ENCODE peak calls at places on chromosomes 2 and 18, in nine cellular contexts. B is lower lobe of right lung; X is CD4-positive, alpha-beta T cell; C is AG04450; P is uterus; Q is Peyer's patch; N is right atrium auricular region; H is ovary; F is thoracic aorta. S is an unnamed sample. For H3K27me3, the result is how much of the 10 kb centered on the place peaks cover.

GRCh38 chr2:118055512-118056164 is 32.6 kb upstream of the INSIG2 start:
- DNase-seq in Q (peak), C (no peak), P (no peak), F (no peak), N (no peak), B (no peak), H (no peak), X (no peak), S (no peak)

GRCh38 chr18:35581555-35582309 is at the start of gene GALNT1:
- DNase-seq in C (no peak), X (peak), N (no peak), P (peak), F (no peak), B (peak), H (peak), Q (peak), S (peak)

GRCh38 chr18:62523631-62524442 is 1.0 kb downstream of the ZCCHC2 start:
- DNase-seq in H (peak), B (peak), N (peak), X (peak), Q (peak), F (no peak), C (no peak), P (peak), S (peak)

GRCh38 chr2:124316875-124317605 is 292.0 kb downstream of the CNTNAP5 start:
- DNase-seq in C (no peak), X (no peak), Q (no peak), F (no peak), P (no peak), H (no peak), N (no peak), B (no peak), S (no peak)

GRCh38 chr2:238176565-238176964 is 17.8 kb downstream of the ERFE start:
- DNase-seq in B (no peak), N (no peak), X (no peak), H (no peak), C (peak), P (no peak), Q (no peak), F (no peak), S (no peak)

GRCh38 chr18:51300912-51301311 is 103.4 kb upstream of the MEX3C start:
- DNase-seq in B (no peak), F (no peak), C (no peak), X (no peak), N (no peak), H (no peak), P (no peak), Q (no peak), S (no peak)

GRCh38 chr2:228545041-228545440 is 363.6 kb upstream of the SPHKAP start:
- DNase-seq in B (no peak), C (no peak), X (no peak), P (no peak), N (no peak), Q (no peak), F (no peak), H (no peak), S (no peak)

GRCh38 chr18:6484659-6485058 is 69.9 kb upstream of the L3MBTL4 start:
- DNase-seq in Q (no peak), C (no peak), B (no peak), X (no peak), H (no peak), P (no peak), N (no peak), F (no peak), S (no peak)

GRCh38 chr2:227597993-227598392 is 700 bp upstream of the SCYGR2 start:
- DNase-seq in F (no peak), X (no peak), Q (no peak), C (no peak), N (no peak), H (no peak), P (no peak), B (no peak), S (no peak)

GRCh38 chr2:82491591-82491990 is 1967.5 kb downstream of the SUCLG1 start:
- DNase-seq in H (no peak), B (no peak), P (no peak), Q (no peak), C (no peak), X (no peak), N (no peak), F (no peak), S (no peak)

GRCh38 chr2:206084870-206085741 is 868 bp downstream of the INO80D start:
- DNase-seq in H (peak), P (peak), Q (peak), X (peak), F (no peak), C (no peak), N (no peak), B (peak), S (peak)

GRCh38 chr2:51795248-51795888 is 763.4 kb upstream of the NRXN1 start:
- DNase-seq in N (no peak), C (no peak), F (no peak), Q (no peak), X (no peak), H (no peak), B (no peak), P (no peak), S (no peak)

GRCh38 chr2:111042261-111042660 is 78.5 kb upstream of the BCL2L11 start:
- DNase-seq in H (no peak), B (no peak), Q (no peak), F (no peak), C (no peak), N (no peak), P (no peak), X (no peak), S (no peak)

GRCh38 chr2:160493227-160494028 is at the start of gene RBMS1:
- DNase-seq in N (no peak), B (peak), C (no peak), Q (peak), P (peak), X (peak), F (peak), H (peak), S (peak)

GRCh38 chr2:160490760-160491367 is 2.7 kb downstream of the RBMS1 start:
- DNase-seq in Q (no peak), F (no peak), X (no peak), B (no peak), P (no peak), N (no peak), H (no peak), C (no peak), S (no peak)

GRCh38 chr2:160492401-160493226 is 993 bp downstream of the RBMS1 start:
- DNase-seq in Q (peak), P (peak), H (peak), B (peak), F (peak), X (peak), N (peak), C (no peak), S (peak)

GRCh38 chr2:160494243-160494642 is 636 bp upstream of the RBMS1 start:
- DNase-seq in C (no peak), H (peak), Q (no peak), N (no peak), B (no peak), F (no peak), P (no peak), X (no peak), S (no peak)

DNA sequence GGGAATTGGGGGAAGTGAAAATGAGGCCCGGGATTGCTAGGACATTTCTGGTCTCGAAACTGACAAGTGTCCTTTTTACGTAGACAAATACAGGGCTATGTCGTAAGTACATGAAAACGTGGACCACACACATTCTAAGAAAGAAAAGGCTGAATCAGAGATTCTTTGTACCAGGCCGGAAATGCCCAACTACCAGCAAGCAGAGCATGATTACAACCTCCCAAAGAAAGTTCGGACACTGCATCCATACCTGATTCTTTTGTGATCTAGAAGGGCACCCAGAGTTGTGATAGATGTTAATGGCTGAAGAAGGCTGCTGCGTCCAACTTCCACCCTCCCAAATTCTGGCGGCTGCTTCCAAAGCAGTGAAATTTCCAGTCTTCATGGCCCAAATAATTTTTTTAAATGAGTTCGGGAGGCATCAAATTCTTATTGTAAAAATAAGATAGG is 1.7 kb downstream of the RBMS1 start:
- DNase-seq in C (no peak), X (no peak), P (no peak), N (no peak), F (no peak), Q (no peak), H (no peak), B (no peak), S (no peak)
- H3K27ac ChIP-seq in C (peak), X (peak), P (peak), N (peak), F (peak), Q (peak), H (peak), B (peak), S (peak)

GRCh38 chr2:10028407-10028987 is 14.9 kb upstream of the KLF11 start:
- DNase-seq in B (no peak), C (no peak), P (no peak), F (no peak), X (no peak), N (no peak), H (no peak), Q (no peak), S (no peak)
- TF ChIP-seq CTCF in B (no peak), C (no peak), P (no peak), F (no peak), X (no peak), N (no peak), H (no peak), Q (no peak), S (no peak)

GRCh38 chr2:241339839-241340471 is 16.1 kb upstream of the FARP2 start:
- DNase-seq in B (no peak), Q (no peak), P (no peak), H (no peak), F (no peak), C (no peak), N (no peak), X (no peak), S (no peak)

GRCh38 chr2:241344925-241345651 is 11.0 kb upstream of the FARP2 start:
- DNase-seq in X (no peak), B (no peak), N (no peak), H (no peak), Q (no peak), F (no peak), C (no peak), P (no peak), S (no peak)

GRCh38 chr2:241334813-241335212 is 19.1 kb downstream of the SEPTIN2 start:
- DNase-seq in B (no peak), H (no peak), X (no peak), Q (no peak), P (no peak), C (no peak), N (no peak), F (no peak), S (no peak)

GRCh38 chr2:241340621-241341163 is 15.4 kb upstream of the FARP2 start:
- DNase-seq in B (no peak), N (no peak), Q (no peak), P (no peak), F (no peak), H (no peak), X (no peak), C (no peak), S (no peak)
- H3K27me3 ChIP-seq in B (under half), N (under half), Q (under half), P (under half), F (under half), H (under half), X (under half), C (under half), S (under half)

DNA sequence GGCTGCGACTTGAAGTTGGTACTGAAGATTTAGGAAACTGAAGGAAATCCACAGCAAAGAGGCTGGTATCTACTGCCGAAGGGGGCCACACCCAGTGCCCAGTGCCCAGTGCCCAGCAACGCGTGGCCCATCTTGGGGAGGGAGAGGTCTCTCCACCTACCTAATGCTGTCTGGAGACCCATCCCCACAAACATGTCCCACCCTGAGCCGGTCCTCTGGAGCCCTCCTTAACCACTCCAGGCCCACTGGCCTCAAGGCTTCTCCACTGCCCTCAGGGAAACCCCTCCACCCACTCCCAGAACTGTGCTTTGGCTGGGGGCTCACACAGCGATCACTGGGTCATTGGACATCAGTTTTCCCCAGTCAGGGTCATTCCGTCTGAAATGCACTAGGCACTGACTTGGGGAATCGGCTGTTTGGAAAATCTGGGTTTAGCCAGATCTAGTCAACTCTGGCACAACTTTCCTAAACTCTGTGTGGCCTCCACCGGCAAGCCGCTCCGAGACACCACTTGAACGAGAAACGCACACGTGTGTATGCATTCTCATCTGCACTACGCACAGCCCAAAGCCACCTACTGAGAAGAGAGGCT is 20.1 kb downstream of the GPR55 start:
- DNase-seq in F (no peak), B (no peak), Q (no peak), H (no peak), P (peak), C (no peak), N (no peak), X (no peak), S (no peak)
- H3K27ac ChIP-seq in F (no peak), B (no peak), Q (no peak), H (no peak), P (no peak), C (no peak), N (no peak), X (no peak), S (no peak)

DNA sequence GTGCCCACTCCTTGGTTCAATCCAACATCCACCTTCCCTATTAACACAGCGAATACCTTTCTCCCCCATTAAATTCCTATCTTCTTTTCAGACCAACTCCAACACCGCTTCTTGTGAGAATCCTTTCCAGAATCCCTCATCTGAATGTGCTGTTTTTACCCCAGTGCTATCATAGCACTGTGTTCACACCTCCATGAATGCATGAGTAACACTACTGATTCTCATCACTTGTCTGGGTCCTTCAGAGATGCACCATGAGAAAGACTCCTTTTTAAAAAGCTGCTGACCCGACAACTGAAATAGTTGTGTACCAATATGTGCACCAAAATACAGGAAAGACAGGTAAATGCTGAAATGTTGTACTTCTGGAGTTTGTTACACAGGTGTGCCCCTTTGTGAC is 18.8 kb downstream of the MGAT4A start:
- DNase-seq in F (no peak), X (no peak), C (no peak), B (no peak), H (no peak), N (no peak), P (no peak), Q (no peak), S (no peak)
- TF ChIP-seq CTCF in F (no peak), X (no peak), C (no peak), B (no peak), H (no peak), N (no peak), P (no peak), Q (no peak), S (no peak)

GRCh38 chr2:181674466-181674865 is 5.9 kb downstream of the NEUROD1 start:
- DNase-seq in B (no peak), Q (no peak), F (no peak), H (no peak), C (no peak), P (no peak), X (no peak), N (no peak), S (no peak)
- H3K27me3 ChIP-seq in B (under half), Q (under half), F (under half), H (under half), C (under half), P (under half), X (half or more), N (under half), S (half or more)

DNA sequence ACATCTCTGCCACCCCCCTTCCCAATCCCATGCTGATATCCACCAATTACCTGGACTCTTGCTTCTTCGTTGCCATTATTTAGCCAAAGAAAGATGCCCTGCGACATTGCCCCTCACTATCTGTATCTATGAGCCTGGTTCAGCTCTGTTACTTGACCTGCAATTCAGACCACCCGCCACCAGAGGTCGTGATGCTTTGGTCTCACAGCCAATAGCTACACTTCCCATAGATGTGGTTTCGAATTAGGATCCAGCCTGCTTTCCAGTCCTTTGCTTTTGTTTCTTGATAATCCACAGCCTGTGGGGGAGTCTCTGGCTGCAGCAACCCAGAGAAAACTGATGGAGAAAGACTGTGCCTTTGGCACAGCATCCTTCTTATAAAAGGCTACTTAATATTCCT is 239.4 kb downstream of the KLHL29 start:
- DNase-seq in B (peak), Q (no peak), P (no peak), N (no peak), H (no peak), X (no peak), C (no peak), F (no peak), S (no peak)
- H3K27ac ChIP-seq in B (no peak), Q (no peak), P (no peak), N (no peak), H (no peak), X (no peak), C (no peak), F (no peak), S (no peak)

GRCh38 chr2:74174909-74175308 is 3.8 kb downstream of the MOB1A start:
- DNase-seq in P (no peak), F (no peak), C (no peak), N (no peak), B (no peak), H (no peak), Q (no peak), X (no peak), S (no peak)

GRCh38 chr2:74177697-74178096 is 982 bp downstream of the MOB1A start:
- DNase-seq in P (no peak), H (no peak), B (no peak), X (no peak), C (no peak), F (no peak), N (no peak), Q (no peak), S (no peak)

GRCh38 chr2:74178211-74179062 is at the start of gene MOB1A:
- DNase-seq in N (peak), F (peak), P (peak), Q (peak), B (peak), C (peak), X (peak), H (peak), S (peak)

GRCh38 chr2:74181739-74182138 is 3.1 kb upstream of the MOB1A start:
- DNase-seq in Q (peak), N (no peak), X (no peak), H (no peak), C (no peak), P (no peak), F (no peak), B (peak), S (peak)

DNA sequence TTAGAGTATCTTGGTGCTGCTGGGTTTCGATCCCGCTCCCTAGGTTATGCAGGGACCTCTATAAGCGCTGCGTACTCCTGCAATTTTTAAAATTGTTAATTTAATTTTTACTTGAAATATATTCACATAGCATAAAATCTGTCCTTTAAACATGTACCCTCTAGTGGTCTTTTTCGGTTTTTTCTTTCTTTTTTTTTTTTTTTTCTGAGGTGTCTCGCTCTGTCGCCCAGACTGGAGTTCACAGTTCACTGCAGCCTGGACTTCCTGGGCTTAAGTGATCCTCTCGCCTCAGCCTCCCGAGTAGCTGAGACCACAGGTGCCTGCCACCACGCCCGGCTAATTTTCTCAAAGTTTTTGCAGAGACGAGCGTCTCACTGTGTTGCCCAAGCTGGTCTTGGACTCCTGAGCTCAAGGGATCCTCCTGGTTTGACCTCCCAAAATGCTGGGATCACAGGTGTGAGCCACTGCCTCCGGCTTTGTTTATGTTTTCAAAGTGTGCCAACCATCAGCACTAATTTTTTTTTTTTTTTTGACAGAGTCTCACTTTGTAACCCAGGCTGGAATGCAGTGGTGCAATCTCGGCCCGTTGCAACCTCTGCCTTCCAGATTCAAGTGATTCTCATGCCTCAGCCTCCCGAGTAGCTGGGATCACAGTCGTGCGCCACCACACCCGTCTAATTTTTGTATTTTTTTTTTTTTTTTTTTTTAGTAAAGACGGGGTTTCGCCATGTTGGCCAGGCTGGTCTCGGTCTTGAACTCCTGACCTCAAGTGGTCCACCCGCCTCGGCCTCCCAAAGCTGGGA is 585 bp upstream of the MOB1A start:
- DNase-seq in F (no peak), H (peak), Q (no peak), N (peak), C (no peak), B (no peak), P (no peak), X (no peak), S (no peak)
- TF ChIP-seq CTCF in F (peak), H (peak), Q (no peak), N (no peak), C (peak), B (peak), P (no peak), X (peak), S (peak)

GRCh38 chr18:78980777-78981651 is 1.4 kb downstream of the SALL3 start:
- DNase-seq in C (no peak), X (no peak), F (no peak), H (no peak), B (no peak), Q (no peak), N (no peak), P (no peak), S (no peak)

GRCh38 chr18:78984941-78985784 is 5.5 kb downstream of the SALL3 start:
- DNase-seq in P (no peak), C (no peak), X (no peak), Q (no peak), B (no peak), F (no peak), H (no peak), N (no peak), S (no peak)

GRCh38 chr18:78982186-78982585 is 2.6 kb downstream of the SALL3 start:
- DNase-seq in P (no peak), B (no peak), Q (no peak), N (no peak), F (no peak), X (no peak), C (no peak), H (no peak), S (no peak)

GRCh38 chr18:78981652-78981955 is 2.0 kb downstream of the SALL3 start:
- DNase-seq in H (no peak), N (no peak), X (no peak), Q (no peak), P (no peak), B (no peak), F (no peak), C (no peak), S (no peak)

GRCh38 chr18:78983530-78983929 is 3.9 kb downstream of the SALL3 start:
- DNase-seq in B (no peak), N (no peak), F (no peak), Q (no peak), C (no peak), P (no peak), X (no peak), H (no peak), S (no peak)
- H3K27me3 ChIP-seq in B (half or more), N (under half), F (under half), Q (under half), C (under half), P (under half), X (half or more), H (under half), S (under half)

DNA sequence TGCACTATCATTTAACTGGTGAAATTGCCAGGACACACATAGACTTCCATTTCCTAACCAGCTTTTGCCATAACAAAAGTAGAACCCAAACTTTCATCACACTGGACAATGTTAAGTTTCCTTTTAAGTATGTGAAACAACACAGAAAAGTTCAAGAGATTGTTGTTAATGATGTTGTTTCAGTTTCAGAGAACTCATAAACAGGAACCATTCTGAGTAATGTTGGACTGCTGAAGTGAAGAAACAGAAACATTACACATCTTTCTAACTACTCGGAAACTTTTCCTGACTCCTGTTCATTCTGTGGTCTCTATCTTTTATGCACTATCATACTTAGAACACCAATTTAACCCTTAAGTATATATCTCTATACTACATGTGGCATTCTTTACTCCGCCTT is 179.2 kb downstream of the RIT2 start:
- DNase-seq in F (no peak), X (no peak), H (no peak), P (no peak), B (no peak), C (no peak), N (no peak), Q (no peak), S (no peak)
- H3K27ac ChIP-seq in F (no peak), X (no peak), H (no peak), P (no peak), B (no peak), C (no peak), N (no peak), Q (no peak), S (no peak)

S was measured in heart right ventricle.